ENCODE peak calls at places on chromosome 12, in four cellular contexts. One of them, this sample, is unnamed.

GRCh38 chr12:69570545-69571399 is 14.5 kb upstream of the CCT2 start:
- DNase-seq in Peyer's patch: peak
- DNase-seq in HL-60: no peak
- DNase-seq in hepatocyte: peak
- DNase-seq in this sample: peak

GRCh38 chr12:4331842-4332241 is 10.8 kb downstream of the TIGAR start:
- DNase-seq in HL-60: no peak
- DNase-seq in Peyer's patch: no peak
- DNase-seq in hepatocyte: no peak
- DNase-seq in this sample: no peak

GRCh38 chr12:126389215-126389841 is 1324.1 kb downstream of the AACS start:
- DNase-seq in Peyer's patch: no peak
- DNase-seq in hepatocyte: peak
- DNase-seq in HL-60: no peak
- DNase-seq in this sample: peak

GRCh38 chr12:75865315-75865714 is 166.3 kb downstream of the PHLDA1 start:
- DNase-seq in HL-60: no peak
- DNase-seq in Peyer's patch: no peak
- DNase-seq in hepatocyte: no peak
- DNase-seq in this sample: no peak

GRCh38 chr12:113935459-113935858 is 30.7 kb downstream of the RBM19 start:
- DNase-seq in HL-60: no peak
- DNase-seq in hepatocyte: no peak
- DNase-seq in Peyer's patch: no peak
- DNase-seq in this sample: no peak

GRCh38 chr12:40336573-40337199 is 111.9 kb downstream of the LRRK2 start:
- DNase-seq in Peyer's patch: no peak
- DNase-seq in hepatocyte: peak
- DNase-seq in HL-60: no peak
- DNase-seq in this sample: peak

GRCh38 chr12:12126551-12126950 is 55.8 kb downstream of the BCL2L14 start:
- DNase-seq in Peyer's patch: no peak
- DNase-seq in HL-60: no peak
- DNase-seq in hepatocyte: no peak
- DNase-seq in this sample: no peak

GRCh38 chr12:109892748-109893147 is 7.3 kb upstream of the TCHP start:
- DNase-seq in hepatocyte: no peak
- DNase-seq in Peyer's patch: no peak
- DNase-seq in HL-60: no peak
- DNase-seq in this sample: no peak

GRCh38 chr12:116125981-116126566 is 151.4 kb downstream of the MED13L start:
- DNase-seq in Peyer's patch: no peak
- DNase-seq in HL-60: peak
- DNase-seq in hepatocyte: no peak
- DNase-seq in this sample: no peak

GRCh38 chr12:69438539-69438938 is 31.6 kb upstream of the FRS2 start:
- DNase-seq in HL-60: no peak
- DNase-seq in hepatocyte: no peak
- DNase-seq in Peyer's patch: no peak
- DNase-seq in this sample: no peak

DNA sequence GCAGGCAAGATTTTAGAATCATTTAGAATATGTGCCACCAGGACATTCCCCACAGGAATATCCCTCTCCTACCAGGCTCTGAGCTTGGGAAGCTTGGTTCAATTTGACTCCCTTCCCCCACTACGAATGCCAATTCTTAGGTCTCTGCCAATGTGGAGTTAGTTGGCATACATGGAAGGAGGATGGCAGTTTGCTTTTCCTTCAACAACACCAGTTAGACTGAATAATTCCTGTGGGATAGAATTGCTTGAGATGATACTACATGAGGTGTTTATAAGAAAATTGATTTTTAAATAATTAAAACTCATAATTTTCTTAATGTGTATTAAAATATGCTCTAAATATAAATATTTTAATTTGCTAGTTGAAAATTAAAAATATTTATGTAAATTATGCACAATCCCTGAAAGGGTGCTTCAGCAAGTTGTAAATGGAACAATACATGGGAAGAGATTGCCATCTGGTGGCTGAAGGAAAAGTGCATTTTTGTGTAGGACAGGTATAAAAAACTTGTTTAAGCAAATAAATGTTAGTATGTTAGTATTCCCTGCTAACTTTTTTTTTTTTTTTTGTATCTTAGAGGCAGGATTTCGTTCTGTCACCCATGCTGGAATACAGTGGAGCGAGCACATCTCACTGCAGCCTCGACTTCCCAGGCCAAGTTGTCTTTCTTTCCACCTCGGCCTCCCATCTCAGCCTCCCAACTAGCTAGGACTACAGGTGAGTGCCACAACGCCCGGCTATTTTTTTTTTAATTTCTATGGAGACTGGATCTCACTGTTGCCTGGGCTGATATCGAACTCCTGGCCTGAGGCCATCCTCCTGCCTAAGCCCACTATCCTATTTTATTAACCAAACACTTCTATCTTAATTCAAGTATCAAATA is 25.8 kb upstream of the STRAP start:
- DNase-seq in HL-60: no peak
- DNase-seq in hepatocyte: peak
- DNase-seq in Peyer's patch: peak
- DNase-seq in this sample: peak
- H3K4me3 ChIP-seq in HL-60: no peak
- H3K4me3 ChIP-seq in hepatocyte: no peak
- H3K4me3 ChIP-seq in Peyer's patch: no peak
- H3K4me3 ChIP-seq in this sample: no peak

GRCh38 chr12:32312049-32312670 is 87.2 kb upstream of the FGD4 start:
- DNase-seq in hepatocyte: peak
- DNase-seq in HL-60: no peak
- DNase-seq in Peyer's patch: no peak
- DNase-seq in this sample: peak
- H3K27ac ChIP-seq in hepatocyte: peak
- H3K27ac ChIP-seq in HL-60: no peak
- H3K27ac ChIP-seq in Peyer's patch: no peak
- H3K27ac ChIP-seq in this sample: peak

GRCh38 chr12:54603173-54603814 is 14.8 kb upstream of the PPP1R1A start:
- DNase-seq in HL-60: peak
- DNase-seq in Peyer's patch: peak
- DNase-seq in hepatocyte: peak
- DNase-seq in this sample: peak
- TF ChIP-seq CTCF in HL-60: peak
- TF ChIP-seq CTCF in Peyer's patch: peak
- TF ChIP-seq CTCF in hepatocyte: peak
- TF ChIP-seq CTCF in this sample: peak

DNA sequence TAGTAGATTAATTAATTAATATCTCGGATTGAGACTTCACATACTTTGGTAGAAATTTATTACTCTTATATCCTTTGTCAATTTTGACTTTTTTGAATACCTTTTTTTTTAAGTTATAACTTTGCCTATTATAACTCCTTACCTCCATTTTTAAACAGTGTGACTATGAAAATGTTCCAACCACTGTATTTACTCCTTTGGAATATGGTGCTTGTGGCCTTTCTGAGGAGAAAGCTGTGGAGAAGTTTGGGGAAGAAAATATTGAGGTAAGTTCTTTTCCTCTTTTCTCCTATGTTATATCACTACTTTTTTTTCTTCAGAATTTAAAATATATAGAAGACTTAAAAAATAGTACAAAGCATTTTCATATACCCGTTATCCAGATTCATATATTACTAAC is 27.8 kb downstream of the EID3 start:
- DNase-seq in hepatocyte: no peak
- DNase-seq in HL-60: no peak
- DNase-seq in Peyer's patch: no peak
- DNase-seq in this sample: no peak
- H3K4me3 ChIP-seq in hepatocyte: no peak
- H3K4me3 ChIP-seq in HL-60: no peak
- H3K4me3 ChIP-seq in Peyer's patch: no peak
- H3K4me3 ChIP-seq in this sample: no peak

This sample was measured in cardiac muscle cell.